ENCODE peak calls at places on chromosomes 7 and 10, in eight cellular contexts. R, D, W, H, Q, Y, L and U are unnamed samples.

GRCh38 chr7:97798036-97799019 is 66.4 kb downstream of the TAC1 start:
- DNase-seq in L (no peak), D (no peak), H (no peak), R (no peak), W (no peak), Q (no peak), Y (no peak), U (no peak)

GRCh38 chr10:88330174-88330573 is 252.9 kb downstream of the RNLS start:
- DNase-seq in Q (no peak), W (no peak), R (no peak), Y (no peak), L (no peak), H (no peak), D (no peak), U (no peak)

GRCh38 chr10:86644412-86645110 is 9.8 kb upstream of the OPN4 start:
- DNase-seq in Y (peak), Q (no peak), R (no peak), W (peak), H (peak), D (peak), L (no peak), U (no peak)

GRCh38 chr10:88386878-88387773 is 196.0 kb downstream of the RNLS start:
- DNase-seq in Y (no peak), W (peak), H (no peak), D (peak), Q (peak), R (peak), L (no peak), U (peak)

GRCh38 chr10:17430647-17431355 is 23.6 kb downstream of the ST8SIA6 start:
- DNase-seq in Q (peak), D (peak), H (peak), W (peak), R (peak), Y (peak), L (peak), U (peak)

GRCh38 chr7:1352656-1353286 is 106.5 kb downstream of the MICALL2 start:
- DNase-seq in Y (no peak), L (no peak), D (no peak), W (no peak), R (no peak), H (peak), Q (no peak), U (no peak)

GRCh38 chr10:128286413-128287097 is 160.3 kb upstream of the MKI67 start:
- DNase-seq in Y (no peak), R (no peak), D (no peak), H (no peak), W (no peak), Q (no peak), L (no peak), U (no peak)

GRCh38 chr10:103905441-103905840 is 12.5 kb downstream of the STN1 start:
- DNase-seq in Q (no peak), L (no peak), H (no peak), Y (no peak), D (no peak), W (no peak), R (no peak), U (no peak)

GRCh38 chr10:87850742-87851205 is 12.6 kb downstream of the KLLN start:
- DNase-seq in W (peak), R (peak), D (peak), L (peak), Q (peak), Y (peak), H (no peak), U (no peak)

GRCh38 chr10:102455893-102456471 is 4.6 kb upstream of the C10orf95 start:
- DNase-seq in R (peak), Y (no peak), Q (no peak), D (no peak), H (no peak), W (peak), L (peak), U (no peak)

GRCh38 chr7:97835296-97836138 is 36.7 kb downstream of the ASNS start:
- DNase-seq in H (no peak), D (peak), R (peak), W (peak), L (peak), Q (peak), Y (peak), U (peak)

GRCh38 chr10:60732240-60733188 is 45.8 kb upstream of the CDK1 start:
- DNase-seq in D (peak), Q (no peak), L (no peak), H (no peak), W (no peak), Y (peak), R (peak), U (no peak)

GRCh38 chr7:149727053-149727452 is 46.3 kb downstream of the ZNF467 start:
- DNase-seq in W (no peak), H (no peak), L (no peak), Y (no peak), Q (no peak), D (no peak), R (no peak), U (no peak)

GRCh38 chr7:73964786-73965185 is 63.2 kb upstream of the ELN start:
- DNase-seq in L (no peak), H (no peak), R (no peak), Q (no peak), D (no peak), Y (no peak), W (no peak), U (no peak)

GRCh38 chr10:7318836-7319235 is 92.0 kb downstream of the SFMBT2 start:
- DNase-seq in Q (no peak), D (no peak), H (no peak), R (no peak), L (no peak), Y (peak), W (no peak), U (no peak)

GRCh38 chr7:22361795-22362194 is 4.8 kb upstream of the RAPGEF5 start:
- DNase-seq in R (peak), W (peak), D (peak), Q (no peak), Y (no peak), H (no peak), L (no peak), U (no peak)

GRCh38 chr10:62934258-62934657 is 118.1 kb upstream of the EGR2 start:
- DNase-seq in R (no peak), H (no peak), L (no peak), Q (no peak), Y (no peak), D (no peak), W (no peak), U (peak)

GRCh38 chr10:90587081-90587491 is 270.8 kb downstream of the HTR7 start:
- DNase-seq in H (no peak), R (no peak), Y (no peak), D (no peak), L (no peak), W (peak), Q (no peak), U (peak)

GRCh38 chr10:100890696-100891271 is 22.0 kb upstream of the SLF2 start:
- DNase-seq in H (no peak), W (peak), D (no peak), R (peak), Y (peak), Q (no peak), L (no peak), U (peak)

GRCh38 chr10:11262210-11263038 is 244.8 kb downstream of the CELF2 start:
- DNase-seq in Y (no peak), Q (no peak), W (no peak), L (no peak), R (no peak), D (no peak), H (no peak), U (no peak)
- TF ChIP-seq POLR2A in Y (no peak), Q (no peak), W (no peak), L (no peak), R (no peak), D (no peak), H (no peak), U (no peak)

DNA sequence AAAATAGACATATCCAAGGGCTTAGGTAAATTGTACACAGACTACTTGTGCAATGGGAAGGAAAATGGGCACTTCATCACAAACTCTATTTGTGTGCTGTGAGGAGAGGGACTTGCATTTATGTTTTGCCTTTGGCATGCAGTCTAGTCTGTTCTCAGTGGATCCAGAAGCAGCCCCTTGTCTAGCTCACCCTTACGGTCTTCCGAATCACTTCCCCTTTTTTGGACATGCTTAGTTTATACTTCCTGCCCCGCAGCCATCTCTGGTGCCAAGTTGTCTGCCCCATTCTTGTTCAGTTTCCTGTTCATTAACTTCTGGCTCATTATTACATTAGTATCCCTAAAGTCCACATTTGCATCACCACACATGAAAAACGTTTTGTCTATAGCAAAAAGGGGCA is 161.6 kb downstream of the NRCAM start:
- DNase-seq in Q (no peak), R (no peak), Y (peak), W (no peak), D (no peak), L (no peak), H (no peak), U (no peak)
- TF ChIP-seq POLR2A in Q (no peak), R (no peak), Y (no peak), W (no peak), D (no peak), L (no peak), H (no peak), U (no peak)

GRCh38 chr7:99399597-99399996 is 8.8 kb downstream of the PDAP1 start:
- DNase-seq in R (no peak), L (no peak), H (peak), Y (no peak), D (no peak), W (no peak), Q (no peak), U (no peak)

GRCh38 chr7:99398891-99399445 is 9.4 kb downstream of the PDAP1 start:
- DNase-seq in Y (no peak), H (peak), W (no peak), D (no peak), R (no peak), L (no peak), Q (no peak), U (no peak)

GRCh38 chr7:99395616-99396327 is 12.6 kb downstream of the PDAP1 start:
- DNase-seq in L (no peak), W (no peak), Q (no peak), Y (no peak), R (no peak), D (no peak), H (peak), U (no peak)

GRCh38 chr7:99397632-99397983 is 10.8 kb downstream of the PDAP1 start:
- DNase-seq in Q (no peak), D (no peak), H (peak), W (no peak), L (no peak), Y (no peak), R (no peak), U (no peak)

GRCh38 chr7:99396914-99397631 is 11.3 kb downstream of the PDAP1 start:
- DNase-seq in H (peak), D (no peak), Y (no peak), L (no peak), Q (no peak), R (no peak), W (no peak), U (no peak)
- TF ChIP-seq POLR2A in H (no peak), D (no peak), Y (no peak), L (peak), Q (no peak), R (no peak), W (no peak), U (no peak)

GRCh38 chr7:105011771-105012502 is 2.1 kb upstream of the KMT2E start:
- DNase-seq in H (peak), L (no peak), R (peak), Y (peak), D (peak), W (no peak), Q (peak), U (no peak)
- TF ChIP-seq POLR2A in H (no peak), L (no peak), R (no peak), Y (no peak), D (no peak), W (no peak), Q (no peak), U (no peak)

DNA sequence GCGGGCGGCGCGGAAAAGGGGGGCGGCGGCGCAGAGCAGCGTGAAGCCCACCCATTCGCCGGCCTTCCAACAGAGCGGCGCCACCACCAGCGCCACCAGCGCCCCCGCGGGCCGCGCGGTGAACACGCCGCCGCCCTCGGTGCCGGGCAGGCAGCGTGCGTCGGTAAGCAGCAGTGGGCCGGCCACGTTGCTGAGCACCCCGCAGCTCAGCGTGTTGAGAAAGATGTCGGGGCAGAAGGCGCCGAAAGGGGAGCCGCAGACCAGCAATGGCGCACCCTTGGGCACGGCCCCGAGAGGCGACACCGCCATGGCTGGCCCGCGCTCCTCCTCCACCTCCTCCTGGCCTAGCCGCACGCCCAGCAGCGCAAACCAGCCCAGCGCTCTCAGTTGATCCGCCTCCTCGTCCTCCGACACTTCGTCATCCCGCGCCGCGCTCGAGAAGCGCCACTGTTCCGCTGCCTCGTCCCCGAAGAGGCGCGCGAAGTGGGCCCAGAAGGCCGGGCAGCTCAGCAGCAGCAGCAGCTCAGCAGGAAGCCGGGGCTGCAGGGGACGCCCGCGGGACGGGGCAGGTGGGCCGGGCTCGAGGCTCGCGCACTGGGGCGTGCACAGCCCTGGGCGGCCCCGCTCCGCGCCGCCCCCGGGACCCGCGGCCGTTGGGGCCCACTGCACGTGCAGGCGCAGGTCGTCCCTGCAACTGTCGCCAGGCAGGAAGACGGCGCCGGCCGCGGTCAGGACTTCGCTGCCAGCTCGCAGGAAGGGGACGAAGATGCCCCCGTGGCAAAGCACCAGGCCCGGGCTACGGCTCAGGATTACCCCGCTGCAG is 623 bp downstream of the TYSND1 start:
- DNase-seq in L (no peak), R (peak), H (peak), Y (peak), W (peak), Q (peak), D (peak), U (no peak)
- TF ChIP-seq POLR2A in L (no peak), R (peak), H (no peak), Y (peak), W (no peak), Q (no peak), D (no peak), U (no peak)

GRCh38 chr10:52312999-52313349 is 1.1 kb upstream of the DKK1 start:
- DNase-seq in D (no peak), R (no peak), L (no peak), Y (no peak), H (no peak), Q (no peak), W (peak), U (no peak)

GRCh38 chr10:52313350-52314006 is 603 bp upstream of the DKK1 start:
- DNase-seq in Y (no peak), D (no peak), L (no peak), W (peak), Q (no peak), R (peak), H (no peak), U (peak)

GRCh38 chr10:52316005-52316404 is 1.9 kb downstream of the DKK1 start:
- DNase-seq in R (no peak), D (no peak), L (no peak), Y (no peak), Q (no peak), W (peak), H (no peak), U (no peak)

GRCh38 chr10:52314822-52315552 is 906 bp downstream of the DKK1 start:
- DNase-seq in R (no peak), W (peak), D (no peak), Y (no peak), L (no peak), Q (no peak), H (no peak), U (no peak)

GRCh38 chr10:52314007-52314821 is at the start of gene DKK1:
- DNase-seq in R (peak), H (peak), Y (peak), D (peak), L (no peak), W (peak), Q (peak), U (peak)
- TF ChIP-seq POLR2A in R (no peak), H (no peak), Y (no peak), D (no peak), L (no peak), W (peak), Q (no peak), U (peak)

GRCh38 chr10:71889388-71889987 is 38.4 kb upstream of the PSAP start:
- DNase-seq in L (no peak), R (no peak), H (no peak), Y (no peak), W (no peak), Q (no peak), D (no peak), U (no peak)

GRCh38 chr10:71887767-71888166 is 36.7 kb upstream of the PSAP start:
- DNase-seq in D (no peak), H (no peak), L (no peak), Y (no peak), R (no peak), W (no peak), Q (no peak), U (no peak)

GRCh38 chr10:71888248-71888622 is 37.2 kb upstream of the PSAP start:
- DNase-seq in L (no peak), R (no peak), Q (no peak), Y (no peak), H (no peak), D (no peak), W (no peak), U (no peak)

GRCh38 chr10:71891437-71891836 is 40.4 kb upstream of the PSAP start:
- DNase-seq in D (no peak), L (no peak), W (no peak), R (no peak), Q (no peak), H (no peak), Y (no peak), U (no peak)

DNA sequence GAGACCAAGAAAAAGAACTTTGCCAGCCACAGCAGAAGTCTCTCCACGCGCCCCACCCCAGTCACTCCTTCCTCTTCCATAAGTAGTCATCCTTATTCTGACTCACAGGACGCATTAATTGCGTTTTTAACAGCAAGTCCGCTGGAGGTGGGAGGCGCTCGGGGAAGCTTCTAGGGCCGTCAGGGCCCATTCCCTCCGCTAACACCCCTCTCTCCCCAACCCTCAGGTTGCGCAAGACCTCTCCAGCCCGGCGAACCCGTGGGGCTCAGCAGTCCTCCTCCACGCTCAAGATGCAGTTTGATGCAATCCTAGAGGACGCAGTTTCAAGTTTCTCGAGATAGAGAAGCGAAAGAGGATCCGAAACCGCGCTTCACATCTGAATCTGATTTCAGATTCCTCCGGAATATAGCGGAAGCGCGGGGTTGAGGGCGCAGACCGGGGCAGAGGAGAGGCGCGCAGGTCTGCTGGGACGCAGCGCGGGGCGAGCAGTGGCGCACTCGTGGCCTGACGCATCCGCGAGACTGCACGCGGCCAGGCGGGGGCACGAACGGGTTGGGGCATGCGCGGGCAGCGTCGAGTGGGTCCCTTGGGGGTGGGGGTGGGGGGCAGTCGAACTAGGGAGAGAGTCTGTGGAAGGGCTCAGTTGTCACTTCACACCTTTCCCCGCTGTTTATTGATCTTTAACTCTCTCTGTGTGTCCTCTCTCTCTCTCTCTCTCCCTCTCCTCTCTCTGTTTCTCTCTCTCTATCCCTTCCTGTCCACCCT is 37.8 kb upstream of the PSAP start:
- DNase-seq in Q (peak), R (peak), D (peak), W (peak), Y (peak), L (peak), H (peak), U (peak)
- TF ChIP-seq POLR2A in Q (peak), R (no peak), D (no peak), W (peak), Y (no peak), L (peak), H (peak), U (peak)

GRCh38 chr7:30752484-30752883 is 549 bp downstream of the INMT start:
- DNase-seq in Y (no peak), H (no peak), R (no peak), D (no peak), L (no peak), W (no peak), Q (no peak), U (no peak)

GRCh38 chr7:30750574-30751256 is 1.2 kb upstream of the INMT start:
- DNase-seq in Q (peak), Y (no peak), R (peak), D (peak), W (peak), L (no peak), H (peak), U (no peak)

GRCh38 chr7:30752979-30753378 is 1.0 kb downstream of the INMT start:
- DNase-seq in W (no peak), L (no peak), R (peak), D (peak), Y (no peak), H (peak), Q (peak), U (no peak)

GRCh38 chr7:30751257-30751650 is 681 bp upstream of the INMT start:
- DNase-seq in D (no peak), Q (no peak), H (no peak), L (no peak), R (no peak), Y (no peak), W (no peak), U (no peak)

DNA sequence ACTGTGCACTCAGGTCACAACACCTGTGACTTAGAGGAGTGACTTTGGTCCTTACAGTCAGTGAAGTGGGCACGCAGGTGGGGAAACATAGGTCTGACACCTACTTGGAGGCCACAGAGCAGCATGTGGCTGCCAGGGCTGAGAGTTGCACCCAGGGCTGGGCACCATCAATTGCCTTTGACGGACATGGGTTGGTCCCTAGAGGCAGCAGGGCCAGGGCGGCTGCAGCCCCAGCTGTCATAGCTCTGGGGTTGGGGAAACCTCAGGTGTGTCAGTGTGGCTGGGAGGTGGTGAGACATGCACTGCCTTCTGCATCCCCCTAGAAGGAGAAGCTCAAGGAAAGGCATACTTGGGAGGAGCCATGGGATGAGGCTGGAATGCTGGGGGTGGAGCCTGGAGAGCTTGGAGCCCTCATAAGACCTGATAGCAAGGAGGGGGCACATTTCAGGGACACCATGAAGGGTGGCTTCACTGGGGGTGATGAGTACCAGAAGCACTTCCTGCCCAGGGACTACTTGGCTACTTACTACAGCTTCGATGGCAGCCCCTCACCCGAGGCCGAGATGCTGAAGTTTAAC is at the start of gene INMT:
- DNase-seq in Q (no peak), D (peak), W (no peak), R (peak), H (no peak), L (no peak), Y (no peak), U (no peak)
- TF ChIP-seq POLR2A in Q (no peak), D (no peak), W (no peak), R (no peak), H (no peak), L (no peak), Y (no peak), U (no peak)